ENCODE peak calls at places on chromosomes 12 and 14, in nine cellular contexts. U is GM23338, R is AG10803, N is lower leg skin, O is tibial artery, M is osteocyte, T is mucosa of descending colon, G is fibroblast of lung, I is fibroblast of pulmonary artery. E is an unnamed sample.

GRCh38 chr12:109393437-109394345 is 46.0 kb downstream of the MYO1H start:
- DNase-seq in N (peak), U (peak), O (no peak), G (peak), I (peak), R (peak), M (no peak), T (peak), E (no peak)

GRCh38 chr12:32549675-32550079 is 129.4 kb upstream of the DNM1L start:
- DNase-seq in U (peak), R (peak), I (no peak), O (peak), M (no peak), G (peak), T (no peak), N (no peak), E (no peak)

GRCh38 chr12:99386907-99387306 is 260.6 kb upstream of the GARIN6 start:
- DNase-seq in O (no peak), I (peak), M (no peak), N (no peak), U (peak), G (peak), T (no peak), R (peak), E (no peak)

GRCh38 chr12:89690925-89691324 is 17.7 kb downstream of the ATP2B1 start:
- DNase-seq in T (no peak), U (no peak), R (peak), I (no peak), O (no peak), N (no peak), G (peak), M (no peak), E (no peak)

GRCh38 chr12:94771741-94772140 is 121.4 kb upstream of the TMCC3 start:
- DNase-seq in U (no peak), I (no peak), G (no peak), T (no peak), R (no peak), M (no peak), O (no peak), N (no peak), E (no peak)

GRCh38 chr14:106395460-106396050 is 869.2 kb downstream of the TMEM121 start:
- DNase-seq in O (no peak), N (no peak), R (no peak), I (no peak), T (no peak), U (no peak), M (no peak), G (no peak), E (no peak)

GRCh38 chr12:39966738-39967137 is 139.1 kb downstream of the SLC2A13 start:
- DNase-seq in U (no peak), G (no peak), M (no peak), N (no peak), R (no peak), O (no peak), I (no peak), T (no peak), E (no peak)

GRCh38 chr12:100142851-100143559 is at the start of gene BLTP3B:
- DNase-seq in M (peak), U (peak), I (peak), R (peak), O (peak), T (peak), G (peak), N (peak), E (peak)

GRCh38 chr12:6285063-6285477 is 25.4 kb upstream of the PLEKHG6 start:
- DNase-seq in I (peak), R (peak), U (peak), N (no peak), G (peak), M (peak), O (peak), T (peak), E (no peak)

GRCh38 chr12:113040722-113041168 is 15.8 kb upstream of the DTX1 start:
- DNase-seq in O (peak), N (peak), I (peak), T (peak), G (peak), U (no peak), M (no peak), R (peak), E (peak)

GRCh38 chr12:93442411-93443340 is 929 bp upstream of the UBE2N start:
- DNase-seq in G (no peak), R (no peak), M (no peak), I (no peak), N (no peak), O (no peak), U (no peak), T (peak), E (no peak)

GRCh38 chr14:53620325-53620716 is 336.3 kb downstream of the BMP4 start:
- DNase-seq in M (no peak), O (no peak), R (peak), U (no peak), T (no peak), N (no peak), G (no peak), I (no peak), E (no peak)

GRCh38 chr14:80211143-80212024 is at the start of gene DIO2:
- DNase-seq in I (peak), N (peak), G (peak), O (peak), M (no peak), T (peak), R (peak), U (peak), E (no peak)

GRCh38 chr12:121467638-121468403 is 67.9 kb downstream of the RNF34 start:
- DNase-seq in T (no peak), U (peak), G (peak), M (no peak), I (peak), N (peak), R (no peak), O (no peak), E (no peak)

GRCh38 chr12:71236133-71236660 is 78.4 kb upstream of the TSPAN8 start:
- DNase-seq in M (no peak), I (no peak), R (no peak), O (no peak), N (no peak), G (no peak), U (no peak), T (no peak), E (no peak)

GRCh38 chr12:67025543-67026114 is 243.5 kb upstream of the CAND1 start:
- DNase-seq in R (peak), I (peak), N (no peak), G (peak), O (peak), U (peak), M (no peak), T (peak), E (no peak)

GRCh38 chr12:93979189-93979588 is 169.2 kb upstream of the PLXNC1 start:
- DNase-seq in T (peak), U (peak), O (no peak), G (peak), M (no peak), N (no peak), I (peak), R (no peak), E (no peak)

GRCh38 chr14:29528889-29529288 is 398.8 kb downstream of the PRKD1 start:
- DNase-seq in O (no peak), U (no peak), T (no peak), M (no peak), N (no peak), I (no peak), G (no peak), R (peak), E (no peak)

GRCh38 chr14:80940146-80940545 is 1.4 kb downstream of the CEP128 start:
- DNase-seq in I (no peak), M (no peak), T (no peak), R (no peak), G (no peak), N (no peak), O (no peak), U (no peak), E (no peak)

GRCh38 chr12:128856791-128857078 is 3.5 kb downstream of the GLT1D1 start:
- DNase-seq in M (no peak), N (no peak), U (no peak), G (no peak), T (no peak), O (no peak), R (no peak), I (no peak), E (no peak)

GRCh38 chr12:117680311-117680710 is 288.5 kb downstream of the KSR2 start:
- DNase-seq in O (no peak), U (no peak), T (no peak), I (no peak), G (no peak), R (peak), N (no peak), M (no peak), E (no peak)

GRCh38 chr12:47074757-47075156 is 4.7 kb upstream of the PCED1B start:
- DNase-seq in O (no peak), I (no peak), M (no peak), T (no peak), U (no peak), G (no peak), R (no peak), N (no peak), E (no peak)

GRCh38 chr12:47068539-47068938 is 10.9 kb upstream of the PCED1B start:
- DNase-seq in U (peak), T (no peak), N (no peak), G (no peak), O (no peak), I (no peak), R (no peak), M (peak), E (no peak)

GRCh38 chr12:47073951-47074350 is 5.5 kb upstream of the PCED1B start:
- DNase-seq in M (no peak), T (no peak), R (no peak), N (no peak), I (no peak), G (no peak), O (no peak), U (no peak), E (no peak)

GRCh38 chr12:47067778-47068431 is 11.5 kb upstream of the PCED1B start:
- DNase-seq in T (no peak), U (no peak), O (no peak), I (no peak), M (no peak), R (no peak), G (no peak), N (no peak), E (no peak)

GRCh38 chr12:47071241-47071852 is 8.1 kb upstream of the PCED1B start:
- DNase-seq in U (peak), I (no peak), T (no peak), M (no peak), R (no peak), N (no peak), G (no peak), O (no peak), E (no peak)
- TF ChIP-seq CTCF in U (peak), I (peak), T (no peak), M (peak), R (peak), N (no peak), G (peak), O (peak), E (peak)

GRCh38 chr14:55864890-55865655 is 253.1 kb upstream of the PELI2 start:
- DNase-seq in O (no peak), M (no peak), N (no peak), U (peak), T (no peak), G (no peak), R (no peak), I (no peak), E (no peak)
- TF ChIP-seq CTCF in O (no peak), M (no peak), N (no peak), U (peak), T (no peak), G (no peak), R (no peak), I (no peak), E (peak)

GRCh38 chr14:23299186-23299521 is 3.5 kb downstream of the PPP1R3E start:
- DNase-seq in U (no peak), N (no peak), T (no peak), M (no peak), O (no peak), G (no peak), I (no peak), R (no peak), E (no peak)

GRCh38 chr14:23300687-23301223 is 1.9 kb downstream of the PPP1R3E start:
- DNase-seq in R (no peak), N (no peak), T (peak), I (peak), G (no peak), M (no peak), O (peak), U (peak), E (peak)

GRCh38 chr14:23299986-23300686 is 2.5 kb downstream of the PPP1R3E start:
- DNase-seq in M (no peak), O (no peak), U (no peak), G (no peak), N (no peak), I (no peak), T (no peak), R (no peak), E (no peak)

GRCh38 chr14:23297878-23298277 is 4.8 kb downstream of the PPP1R3E start:
- DNase-seq in I (no peak), O (no peak), T (no peak), M (no peak), U (no peak), R (no peak), N (no peak), G (no peak), E (no peak)

DNA sequence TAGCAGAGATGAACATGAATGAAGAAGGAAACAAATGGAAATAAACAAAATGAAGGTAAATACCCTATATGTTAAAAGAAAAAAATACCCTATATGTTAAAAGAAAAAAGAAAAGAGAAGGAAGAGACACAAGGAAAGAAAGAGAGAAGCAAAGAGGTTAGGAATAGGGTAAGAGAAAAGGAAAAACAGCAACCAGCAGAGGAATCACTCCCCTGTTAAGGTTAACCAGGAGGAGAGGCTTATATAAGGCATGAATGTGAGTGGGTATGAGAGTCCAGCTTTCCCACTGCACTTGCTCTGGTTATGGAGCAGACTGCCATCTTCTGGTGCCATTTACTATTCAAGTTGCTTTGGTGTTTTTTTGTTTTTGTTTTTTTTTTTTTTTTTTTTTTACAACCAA is 3.1 kb downstream of the PPP1R3E start:
- DNase-seq in M (no peak), R (peak), U (no peak), O (no peak), G (peak), I (peak), N (no peak), T (no peak), E (no peak)
- TF ChIP-seq CTCF in M (peak), R (peak), U (peak), O (peak), G (peak), I (peak), N (no peak), T (no peak), E (peak)

GRCh38 chr12:12645485-12645884 is 33.8 kb downstream of the CREBL2 start:
- DNase-seq in O (no peak), N (no peak), M (no peak), T (peak), G (peak), U (peak), R (peak), I (peak), E (no peak)
- TF ChIP-seq CTCF in O (peak), N (no peak), M (peak), T (no peak), G (peak), U (peak), R (peak), I (peak), E (peak)

GRCh38 chr14:68892961-68893360 is 86.1 kb downstream of the ACTN1 start:
- DNase-seq in I (no peak), N (no peak), M (no peak), O (no peak), G (no peak), T (no peak), U (no peak), R (no peak), E (no peak)
- TF ChIP-seq CTCF in I (no peak), N (no peak), M (no peak), O (no peak), G (no peak), T (no peak), U (no peak), R (no peak), E (no peak)

DNA sequence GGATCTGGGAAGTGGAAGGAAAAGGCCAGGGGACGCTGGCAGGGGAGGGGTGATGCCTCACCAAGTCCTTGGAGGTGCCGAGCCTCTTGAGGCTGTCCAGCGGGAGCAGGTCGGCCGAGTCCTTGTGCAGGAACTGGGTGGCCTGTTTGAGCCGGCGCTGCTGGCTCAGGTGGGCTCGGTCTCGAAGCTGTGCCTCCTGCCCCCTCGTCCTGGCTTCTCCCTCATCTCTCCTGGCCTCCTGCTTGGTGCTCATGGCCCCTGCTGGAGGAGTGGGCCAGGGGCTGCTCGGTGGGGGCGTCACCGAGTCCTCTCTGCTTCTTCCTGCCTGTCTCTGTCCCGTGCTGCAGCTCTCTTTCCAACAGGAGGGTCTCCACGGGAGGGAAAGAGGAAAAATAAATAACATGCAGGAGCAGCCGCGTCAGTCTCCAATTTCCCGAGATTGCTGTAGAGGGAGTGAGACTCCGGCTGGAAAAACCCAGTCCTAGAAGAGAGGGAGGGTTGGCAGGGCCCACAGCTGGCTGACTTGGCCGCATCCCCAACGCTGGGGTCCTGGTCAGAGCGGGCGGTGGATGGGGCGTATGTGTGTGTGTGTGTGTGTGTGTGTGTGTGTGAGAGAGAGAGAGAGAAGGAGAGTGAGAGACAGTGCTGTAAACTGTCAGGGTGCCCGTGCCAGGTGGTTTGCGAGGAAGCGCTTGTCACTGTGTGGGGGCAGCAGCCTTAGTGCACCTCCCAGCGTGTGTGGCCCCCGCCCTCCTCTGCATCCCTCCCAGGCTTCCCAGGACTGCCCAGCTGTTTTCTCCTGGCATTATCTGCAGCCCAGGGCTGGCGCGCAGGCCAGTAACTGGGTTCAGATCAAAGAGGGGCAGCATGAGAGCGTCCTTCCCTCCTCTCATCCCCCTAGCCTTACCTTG is at the start of gene NRIP2:
- DNase-seq in G (peak), M (peak), T (no peak), U (peak), O (no peak), R (peak), N (no peak), I (peak), E (no peak)
- TF ChIP-seq CTCF in G (peak), M (peak), T (no peak), U (no peak), O (peak), R (peak), N (no peak), I (peak), E (no peak)

DNA sequence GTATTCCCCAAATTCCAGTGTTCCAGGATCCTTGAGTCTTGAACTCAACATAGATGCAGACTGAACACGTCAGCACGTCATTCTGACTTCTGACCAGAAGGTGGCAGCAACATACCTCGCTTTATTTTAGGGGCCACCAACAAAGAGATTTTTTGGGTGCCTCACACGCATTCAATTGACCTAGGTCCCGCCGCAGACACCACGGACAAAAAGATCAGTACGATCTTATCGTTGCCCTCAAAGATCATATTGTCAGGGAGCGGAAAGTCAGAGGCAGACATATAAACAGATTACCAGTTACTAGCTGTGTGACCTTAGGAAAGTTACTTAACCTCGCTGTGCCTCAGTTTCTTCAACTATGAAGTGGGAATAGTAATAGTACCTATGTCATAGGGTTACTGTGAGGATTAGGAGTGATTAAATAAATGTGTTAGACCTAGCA is 6.5 kb upstream of the PRPH start:
- DNase-seq in T (peak), G (peak), R (peak), N (no peak), I (peak), M (no peak), U (peak), O (peak), E (no peak)
- TF ChIP-seq CTCF in T (peak), G (peak), R (peak), N (peak), I (peak), M (peak), U (peak), O (peak), E (peak)

GRCh38 chr14:49623941-49624806 is 3.6 kb downstream of the MGAT2 start:
- DNase-seq in R (peak), N (no peak), G (no peak), M (no peak), I (no peak), T (no peak), O (no peak), U (no peak), E (no peak)
- TF ChIP-seq CTCF in R (no peak), N (no peak), G (no peak), M (no peak), I (no peak), T (no peak), O (no peak), U (no peak), E (no peak)

E was measured in CD14-positive monocyte.